ENCODE peak calls at places on chromosomes 2 and 18, in eight cellular contexts. E, L, Q, X, Y, R, G and B are unnamed samples.

GRCh38 chr2:175253871-175254270 is 72.4 kb upstream of the ATP5MC3 start:
- DNase-seq in E (no peak), L (no peak), Q (no peak), X (no peak), Y (no peak), R (no peak), G (no peak), B (no peak)

GRCh38 chr2:232134939-232135338 is 173.4 kb downstream of the DIS3L2 start:
- DNase-seq in E (peak), L (no peak), Q (no peak), X (no peak), Y (no peak), R (no peak), G (no peak), B (no peak)

GRCh38 chr2:217858519-217859466 is 144.0 kb downstream of the TNS1 start:
- DNase-seq in E (peak), L (peak), Q (peak), X (no peak), Y (no peak), R (no peak), G (no peak), B (no peak)

GRCh38 chr18:12770469-12771219 is 67.8 kb downstream of the PSMG2 start:
- DNase-seq in E (peak), L (no peak), Q (no peak), X (no peak), Y (no peak), R (no peak), G (peak), B (no peak)

GRCh38 chr2:205868773-205869333 is 186.6 kb downstream of the NRP2 start:
- DNase-seq in E (peak), L (peak), Q (no peak), X (no peak), Y (no peak), R (no peak), G (no peak), B (peak)

GRCh38 chr2:240964221-240964853 is 34.1 kb upstream of the SNED1 start:
- DNase-seq in E (no peak), L (no peak), Q (no peak), X (no peak), Y (no peak), R (no peak), G (peak), B (no peak)

GRCh38 chr18:61448316-61448715 is 115.1 kb downstream of the CDH20 start:
- DNase-seq in E (peak), L (no peak), Q (no peak), X (no peak), Y (no peak), R (no peak), G (no peak), B (no peak)

GRCh38 chr18:45690975-45691815 is 32.8 kb upstream of the SLC14A1 start:
- DNase-seq in E (peak), L (peak), Q (peak), X (peak), Y (peak), R (peak), G (peak), B (peak)

GRCh38 chr18:12857991-12858544 is 26.0 kb downstream of the PTPN2 start:
- DNase-seq in E (peak), L (no peak), Q (no peak), X (no peak), Y (no peak), R (no peak), G (no peak), B (no peak)